ENCODE peak calls at places on chromosomes 3 and 15, in seven cellular contexts. V, A, N, F, E, R and T are unnamed samples.

GRCh38 chr3:47418167-47419082 is 37.6 kb downstream of the PTPN23 start:
- DNase-seq in E (no peak), R (no peak), N (no peak), A (no peak), V (no peak), F (no peak), T (no peak)

GRCh38 chr15:82916161-82916952 is 36.2 kb downstream of the HOMER2 start:
- DNase-seq in E (no peak), N (no peak), F (no peak), A (no peak), V (no peak), R (no peak), T (no peak)

GRCh38 chr3:149417174-149417573 is 39.7 kb upstream of the TM4SF1 start:
- DNase-seq in R (no peak), E (no peak), V (no peak), N (no peak), A (no peak), F (no peak), T (no peak)

GRCh38 chr3:124491875-124492274 is 238.4 kb upstream of the UMPS start:
- DNase-seq in E (no peak), F (no peak), R (no peak), V (no peak), A (no peak), N (no peak), T (no peak)

GRCh38 chr3:167067844-167068161 is 312.3 kb downstream of the ZBBX start:
- DNase-seq in N (no peak), R (no peak), E (no peak), F (no peak), A (no peak), V (no peak), T (no peak)

GRCh38 chr3:70861855-70862254 is 549.4 kb upstream of the MDFIC2 start:
- DNase-seq in V (no peak), A (no peak), E (no peak), N (no peak), R (no peak), F (peak; percentile 58), T (no peak)

GRCh38 chr3:69811452-69812401 is 72.5 kb downstream of the MITF start:
- DNase-seq in F (no peak), R (no peak), A (no peak), V (no peak), N (no peak), E (no peak), T (no peak)

GRCh38 chr3:105970283-105970682 is 101.5 kb upstream of the CBLB start:
- DNase-seq in N (peak; percentile 86), V (no peak), F (no peak), A (no peak), E (no peak), R (peak; percentile 11), T (no peak)

GRCh38 chr3:171258316-171258715 is 201.9 kb downstream of the TNIK start:
- DNase-seq in V (no peak), F (no peak), R (no peak), N (no peak), A (no peak), E (no peak), T (no peak)

GRCh38 chr3:335250-335649 is 138.7 kb downstream of the CHL1 start:
- DNase-seq in E (no peak), R (no peak), V (no peak), A (no peak), N (no peak), F (no peak), T (no peak)

GRCh38 chr15:57031605-57032004 is 113.2 kb downstream of the TCF12 start:
- DNase-seq in V (no peak), R (peak; percentile 56), E (no peak), N (peak; percentile 21), A (no peak), F (peak; percentile 19), T (no peak)

GRCh38 chr3:54954019-54954418 is 26.2 kb upstream of the LRTM1 start:
- DNase-seq in F (no peak), V (no peak), E (no peak), A (no peak), N (no peak), R (no peak), T (no peak)

GRCh38 chr15:99918072-99918471 is 184.8 kb upstream of the LYSMD4 start:
- DNase-seq in A (no peak), E (no peak), R (no peak), F (no peak), N (no peak), V (no peak), T (no peak)

GRCh38 chr15:88161636-88162035 is 94.9 kb downstream of the NTRK3 start:
- DNase-seq in R (no peak), V (no peak), F (no peak), N (no peak), E (no peak), A (no peak), T (no peak)

GRCh38 chr3:77296527-77296926 is 256.6 kb downstream of the ROBO2 start:
- DNase-seq in R (no peak), F (no peak), E (no peak), V (no peak), N (no peak), A (no peak), T (no peak)

GRCh38 chr3:192237992-192238608 is 489.2 kb downstream of the FGF12 start:
- DNase-seq in F (no peak), E (no peak), A (no peak), R (peak; percentile 5), N (no peak), V (no peak), T (no peak)

GRCh38 chr3:179229177-179229576 is 21.7 kb downstream of the KCNMB3 start:
- DNase-seq in A (no peak), F (no peak), R (no peak), V (no peak), E (no peak), N (no peak), T (no peak)

GRCh38 chr15:33201376-33202189 is 7.1 kb upstream of the FMN1 start:
- DNase-seq in R (peak; percentile 50), A (peak; percentile 24), V (peak; percentile 33), F (no peak), E (peak; percentile 52), N (no peak), T (no peak)

GRCh38 chr3:159848348-159849118 is 140.1 kb upstream of the IL12A start:
- DNase-seq in A (no peak), V (no peak), F (no peak), N (no peak), E (no peak), R (no peak), T (no peak)

GRCh38 chr3:150351398-150351797 is 56.7 kb upstream of the TSC22D2 start:
- DNase-seq in F (no peak), V (no peak), R (no peak), N (no peak), E (no peak), A (no peak), T (no peak)

GRCh38 chr3:77536038-77536775 is 496.3 kb downstream of the ROBO2 start:
- DNase-seq in N (no peak), F (no peak), E (no peak), R (peak; percentile 22), V (no peak), A (no peak), T (no peak)

GRCh38 chr3:186526256-186526606 is 17.9 kb downstream of the CRYGS start:
- DNase-seq in N (no peak), E (no peak), V (no peak), A (no peak), R (no peak), F (no peak), T (no peak)

GRCh38 chr15:40028853-40029252 is 10.1 kb downstream of the SRP14 start:
- DNase-seq in N (no peak), V (no peak), A (no peak), F (no peak), R (no peak), E (no peak), T (no peak)

GRCh38 chr3:177057768-177058167 is 139.5 kb downstream of the TBL1XR1 start:
- DNase-seq in V (no peak), A (peak; percentile 2), E (peak; percentile 7), F (no peak), R (no peak), N (no peak), T (no peak)

GRCh38 chr15:61131598-61131954 is 97.5 kb downstream of the RORA start:
- DNase-seq in N (no peak), V (no peak), R (no peak), F (no peak), E (no peak), A (no peak), T (no peak)

GRCh38 chr3:162122405-162122804 is 625.8 kb downstream of the OTOL1 start:
- DNase-seq in N (no peak), R (no peak), F (no peak), E (no peak), A (no peak), V (no peak), T (no peak)

GRCh38 chr15:64443747-64444621 is 16.4 kb upstream of the ZNF609 start:
- DNase-seq in F (peak; percentile 89), A (no peak), R (no peak), V (no peak), N (peak; percentile 4), E (no peak), T (no peak)

GRCh38 chr3:188583476-188584161 is 429.7 kb downstream of the LPP start:
- DNase-seq in F (no peak), E (no peak), V (no peak), A (no peak), R (no peak), N (no peak), T (no peak)

GRCh38 chr3:182710557-182711157 is 82.6 kb upstream of the ATP11B start:
- DNase-seq in V (no peak), E (no peak), N (peak; percentile 41), F (no peak), R (no peak), A (no peak), T (no peak)

GRCh38 chr3:56297281-56297680 is 171.0 kb downstream of the ERC2 start:
- DNase-seq in F (no peak), E (no peak), N (no peak), R (no peak), A (no peak), V (no peak), T (no peak)

GRCh38 chr15:42182328-42182901 is 25.7 kb downstream of the VPS39 start:
- DNase-seq in E (no peak), F (no peak), N (no peak), A (no peak), R (no peak), V (no peak), T (no peak)

GRCh38 chr3:195905970-195906864 is 2.1 kb downstream of the TNK2 start:
- DNase-seq in A (no peak), E (no peak), R (no peak), N (no peak), V (no peak), F (no peak), T (no peak)

GRCh38 chr3:182784542-182784941 is 8.8 kb upstream of the ATP11B start:
- DNase-seq in N (no peak), A (no peak), E (no peak), R (no peak), F (no peak), V (no peak), T (no peak)

GRCh38 chr3:4410174-4410573 is 56.9 kb downstream of the SUMF1 start:
- DNase-seq in A (no peak), E (no peak), V (no peak), F (no peak), R (no peak), N (no peak), T (no peak)

GRCh38 chr15:85073556-85074194 is 92.0 kb downstream of the PDE8A start:
- DNase-seq in R (no peak), E (no peak), F (no peak), N (no peak), A (no peak), V (peak; percentile 2), T (no peak)

GRCh38 chr15:85730001-85730820 is 64.5 kb downstream of the KLHL25 start:
- DNase-seq in N (peak; percentile 44), V (no peak), E (peak; percentile 46), A (no peak), F (no peak), R (peak; percentile 51), T (no peak)

GRCh38 chr3:85867072-85867471 is 908.3 kb downstream of the CADM2 start:
- DNase-seq in E (no peak), R (no peak), V (no peak), N (no peak), F (no peak), A (no peak), T (no peak)

GRCh38 chr3:36729204-36730056 is 34.9 kb downstream of the DCLK3 start:
- DNase-seq in N (no peak), F (peak; percentile 41), V (no peak), E (no peak), A (no peak), R (peak; percentile 27), T (no peak)